ENCODE peak calls at places on chromosome 22, in ten cellular contexts. U is GM10248; I is uterus; O is CD4-positive, alpha-beta T cell; R is WERI-Rb-1; X is lower lobe of right lung; Q is body of pancreas; V is HFF-Myc; E is fibroblast of the aortic adventitia; D is IMR-90. S is an unnamed sample.
A peak's percentile ranks its signal among the peaks of the same experiment; 100 is the strongest.

GRCh38 chr22:47814474-47814873 is 1052.0 kb downstream of the TBC1D22A start:
- DNase-seq in X (no peak), E (no peak), U (no peak), O (no peak), Q (no peak), D (no peak), I (no peak), V (no peak), R (no peak), S (no peak)

GRCh38 chr22:32511776-32512175 is 37.2 kb downstream of the FBXO7 start:
- DNase-seq in O (no peak), D (no peak), Q (no peak), I (no peak), R (no peak), U (no peak), X (no peak), E (no peak), V (no peak), S (no peak)

GRCh38 chr22:49435596-49435995 is 392.1 kb downstream of the BRD1 start:
- DNase-seq in V (no peak), D (no peak), U (no peak), I (no peak), O (no peak), X (no peak), E (no peak), R (no peak), Q (no peak), S (no peak)

GRCh38 chr22:37545703-37546435 is 14.4 kb upstream of the CDC42EP1 start:
- DNase-seq in Q (peak; percentile 79), V (peak; percentile 79), O (no peak), R (no peak), D (peak; percentile 90), X (peak; percentile 90), U (no peak), I (peak; percentile 97), E (peak; percentile 97), S (peak; percentile 91)

GRCh38 chr22:36243996-36244395 is 4.7 kb upstream of the APOL2 start:
- DNase-seq in X (no peak), Q (no peak), U (no peak), D (no peak), O (no peak), R (no peak), I (peak; percentile 14), E (no peak), V (no peak), S (no peak)

GRCh38 chr22:33470456-33470855 is 412.3 kb upstream of the SYN3 start:
- DNase-seq in E (no peak), Q (no peak), V (no peak), R (no peak), D (no peak), I (no peak), O (no peak), U (peak; percentile 26), X (no peak), S (no peak)

GRCh38 chr22:29044657-29045176 is 16.9 kb downstream of the C22orf31 start:
- DNase-seq in D (peak; percentile 87), X (no peak), O (no peak), R (no peak), V (peak; percentile 40), Q (no peak), I (no peak), E (peak; percentile 77), U (no peak), S (peak; percentile 6)

GRCh38 chr22:30196141-30196866 is 50.3 kb downstream of the LIF start:
- DNase-seq in U (peak; percentile 55), O (no peak), I (peak; percentile 86), X (peak; percentile 87), Q (peak; percentile 66), R (peak; percentile 59), V (peak; percentile 98), E (peak; percentile 100), D (peak; percentile 100), S (peak; percentile 93)

GRCh38 chr22:23774114-23774921 is 1.7 kb downstream of the MMP11 start:
- DNase-seq in V (no peak), I (no peak), D (no peak), Q (no peak), O (no peak), X (no peak), U (no peak), E (no peak), R (no peak), S (no peak)

GRCh38 chr22:23775779-23776375 is 3.2 kb downstream of the MMP11 start:
- DNase-seq in Q (no peak), R (no peak), V (no peak), I (no peak), X (no peak), O (no peak), D (no peak), U (no peak), E (no peak), S (no peak)

GRCh38 chr22:23774922-23775436 is 2.3 kb downstream of the MMP11 start:
- DNase-seq in D (peak; percentile 33), I (no peak), V (no peak), X (no peak), R (no peak), U (no peak), E (peak; percentile 89), O (no peak), Q (no peak), S (no peak)

GRCh38 chr22:23772315-23773246 is at the start of gene MMP11:
- DNase-seq in V (no peak), E (peak; percentile 27), I (peak; percentile 63), X (peak; percentile 64), U (peak; percentile 77), O (peak; percentile 39), Q (peak; percentile 55), R (peak; percentile 76), D (no peak), S (peak; percentile 44)

GRCh38 chr22:23773247-23774113 is 831 bp downstream of the MMP11 start:
- DNase-seq in E (no peak), U (no peak), R (no peak), O (no peak), Q (no peak), D (no peak), V (no peak), X (no peak), I (no peak), S (no peak)
- TF ChIP-seq CTCF in E (no peak), U (no peak), R (no peak), O (no peak), Q (no peak), D (no peak), V (no peak), X (no peak), I (no peak), S (no peak)

GRCh38 chr22:40597541-40598453 is 38.7 kb downstream of the MRTFA start:
- DNase-seq in I (no peak), V (no peak), R (no peak), X (no peak), D (peak; percentile 41), Q (no peak), O (no peak), U (no peak), E (peak; percentile 69), S (peak; percentile 36)
- TF ChIP-seq CTCF in I (no peak), V (no peak), R (no peak), X (no peak), D (no peak), Q (no peak), O (no peak), U (no peak), E (no peak), S (no peak)

GRCh38 chr22:26848244-26848920 is 191.0 kb downstream of the MIAT start:
- DNase-seq in V (no peak), Q (no peak), D (no peak), U (no peak), E (peak; percentile 71), I (no peak), O (no peak), X (no peak), R (no peak), S (no peak)
- TF ChIP-seq CTCF in V (no peak), Q (no peak), D (no peak), U (no peak), E (no peak), I (no peak), O (no peak), X (no peak), R (no peak), S (no peak)

GRCh38 chr22:20451920-20452319 is 14.3 kb upstream of the SCARF2 start:
- DNase-seq in D (no peak), E (no peak), U (no peak), O (no peak), R (no peak), V (no peak), X (no peak), I (no peak), Q (no peak), S (no peak)
- TF ChIP-seq CTCF in D (no peak), E (no peak), U (no peak), O (no peak), R (no peak), V (no peak), X (no peak), I (no peak), Q (no peak), S (no peak)